ENCODE peak calls at places on chromosome 17, in five cellular contexts. D is BJ, O is PC-9, N is aorta, J is H7. Y is an unnamed sample. For H3K27me3, the result is how much of the 10 kb centered on the place peaks cover.

GRCh38 chr17:50908860-50909764 is 43.0 kb upstream of the TOB1 start:
- DNase-seq in D (no peak), J (peak), N (peak), O (no peak), Y (peak)

GRCh38 chr17:42774066-42774750 is 959 bp downstream of the VPS25 start:
- DNase-seq in O (peak), N (no peak), D (no peak), J (no peak), Y (no peak)

GRCh38 chr17:63601439-63602371 is 1.0 kb downstream of the TACO1 start:
- DNase-seq in O (no peak), D (no peak), J (no peak), N (no peak), Y (no peak)

GRCh38 chr17:41334385-41334784 is 16.2 kb downstream of the KRT33A start:
- DNase-seq in O (no peak), J (no peak), N (no peak), D (no peak), Y (no peak)

GRCh38 chr17:60645918-60646523 is 31.6 kb upstream of the BCAS3 start:
- DNase-seq in J (no peak), D (no peak), N (no peak), O (no peak), Y (no peak)

GRCh38 chr17:2393954-2394749 is 6.7 kb downstream of the MNT start:
- DNase-seq in O (no peak), N (no peak), D (no peak), J (peak), Y (peak)

GRCh38 chr17:2700491-2701141 is 10.9 kb downstream of the CLUH start:
- DNase-seq in D (no peak), J (peak), O (no peak), N (peak), Y (no peak)

GRCh38 chr17:72657467-72658317 is 434.8 kb downstream of the SLC39A11 start:
- DNase-seq in O (no peak), D (no peak), N (no peak), J (peak), Y (no peak)

GRCh38 chr17:17019891-17020456 is 22.3 kb upstream of the MPRIP start:
- DNase-seq in J (no peak), O (peak), N (peak), D (no peak), Y (peak)

GRCh38 chr17:19703776-19704371 is 12.5 kb downstream of the SLC47A2 start:
- DNase-seq in O (no peak), D (no peak), N (peak), J (peak), Y (peak)

GRCh38 chr17:46995841-46996571 is 17.0 kb upstream of the RPRML start:
- DNase-seq in N (no peak), J (no peak), O (no peak), D (no peak), Y (no peak)

GRCh38 chr17:82887255-82888164 is 47.7 kb upstream of the ZNF750 start:
- DNase-seq in D (no peak), N (no peak), O (no peak), J (no peak), Y (no peak)

GRCh38 chr17:40326014-40326831 is 17.2 kb downstream of the RARA start:
- DNase-seq in N (peak), O (peak), D (no peak), J (no peak), Y (peak)

GRCh38 chr17:66557193-66557592 is 254.8 kb downstream of the PRKCA start:
- DNase-seq in N (no peak), J (no peak), D (no peak), O (no peak), Y (no peak)

GRCh38 chr17:60743812-60744211 is 66.2 kb downstream of the BCAS3 start:
- DNase-seq in D (peak), O (peak), N (no peak), J (no peak), Y (no peak)

GRCh38 chr17:11511696-11512095 is 86.6 kb upstream of the DNAH9 start:
- DNase-seq in D (no peak), N (no peak), O (no peak), J (no peak), Y (no peak)

GRCh38 chr17:82570282-82570681 is 50.8 kb downstream of the FOXK2 start:
- DNase-seq in D (no peak), O (no peak), J (no peak), N (no peak), Y (no peak)

GRCh38 chr17:78258323-78259229 is 27.1 kb downstream of the TMEM235 start:
- DNase-seq in D (no peak), N (peak), J (peak), O (no peak), Y (peak)

GRCh38 chr17:32875904-32876413 is 965 bp downstream of the MYO1D start:
- DNase-seq in J (no peak), D (no peak), N (no peak), O (no peak), Y (no peak)

GRCh38 chr17:28145348-28145747 is 102.9 kb downstream of the NLK start:
- DNase-seq in O (no peak), J (no peak), D (peak), N (no peak), Y (no peak)

GRCh38 chr17:6577686-6578263 is 21.4 kb upstream of the PITPNM3 start:
- DNase-seq in J (peak), O (no peak), N (no peak), D (no peak), Y (no peak)

GRCh38 chr17:7929158-7930029 is at the start of gene KCNAB3:
- DNase-seq in N (no peak), J (peak), D (no peak), O (no peak), Y (no peak)

GRCh38 chr17:56699186-56699895 is 105.8 kb downstream of the NOG start:
- DNase-seq in O (peak), D (peak), N (peak), J (peak), Y (peak)

GRCh38 chr17:5973410-5973809 is 96.8 kb upstream of the WSCD1 start:
- DNase-seq in N (no peak), O (no peak), D (no peak), J (no peak), Y (no peak)

GRCh38 chr17:18016426-18016825 is 22.5 kb downstream of the ATPAF2 start:
- DNase-seq in N (no peak), O (no peak), D (no peak), J (no peak), Y (no peak)

GRCh38 chr17:82985973-82986372 is 93.4 kb upstream of the METRNL start:
- DNase-seq in D (no peak), J (peak), O (no peak), N (no peak), Y (no peak)

GRCh38 chr17:68176770-68177169 is 71.1 kb upstream of the AMZ2 start:
- DNase-seq in N (no peak), D (no peak), O (no peak), J (no peak), Y (no peak)
- H3K27me3 ChIP-seq in N (under half), D (under half), O (under half), J (under half), Y (under half)

DNA sequence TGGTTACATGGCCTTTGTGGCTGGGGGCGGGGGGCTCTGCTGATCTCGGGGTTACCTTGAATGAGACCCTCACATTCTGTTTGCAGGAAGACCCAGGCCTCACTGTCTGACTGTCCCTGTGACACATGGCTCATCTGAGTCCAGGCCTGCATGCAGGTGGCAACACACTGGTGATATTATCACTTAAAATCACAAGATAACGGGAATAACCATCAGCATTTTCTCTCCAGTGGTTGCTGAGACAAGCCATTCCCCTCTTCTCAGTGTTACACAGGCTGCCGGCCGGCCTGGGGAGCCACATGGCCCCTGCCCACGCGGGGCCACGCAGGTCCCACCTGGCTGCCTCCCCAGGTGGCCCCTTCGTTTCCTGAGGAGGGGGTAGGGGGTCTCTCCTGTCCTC is 197.6 kb downstream of the ENGASE start:
- DNase-seq in N (no peak), O (no peak), D (no peak), J (no peak), Y (no peak)
- H3K27me3 ChIP-seq in N (under half), O (half or more), D (under half), J (under half), Y (half or more)

DNA sequence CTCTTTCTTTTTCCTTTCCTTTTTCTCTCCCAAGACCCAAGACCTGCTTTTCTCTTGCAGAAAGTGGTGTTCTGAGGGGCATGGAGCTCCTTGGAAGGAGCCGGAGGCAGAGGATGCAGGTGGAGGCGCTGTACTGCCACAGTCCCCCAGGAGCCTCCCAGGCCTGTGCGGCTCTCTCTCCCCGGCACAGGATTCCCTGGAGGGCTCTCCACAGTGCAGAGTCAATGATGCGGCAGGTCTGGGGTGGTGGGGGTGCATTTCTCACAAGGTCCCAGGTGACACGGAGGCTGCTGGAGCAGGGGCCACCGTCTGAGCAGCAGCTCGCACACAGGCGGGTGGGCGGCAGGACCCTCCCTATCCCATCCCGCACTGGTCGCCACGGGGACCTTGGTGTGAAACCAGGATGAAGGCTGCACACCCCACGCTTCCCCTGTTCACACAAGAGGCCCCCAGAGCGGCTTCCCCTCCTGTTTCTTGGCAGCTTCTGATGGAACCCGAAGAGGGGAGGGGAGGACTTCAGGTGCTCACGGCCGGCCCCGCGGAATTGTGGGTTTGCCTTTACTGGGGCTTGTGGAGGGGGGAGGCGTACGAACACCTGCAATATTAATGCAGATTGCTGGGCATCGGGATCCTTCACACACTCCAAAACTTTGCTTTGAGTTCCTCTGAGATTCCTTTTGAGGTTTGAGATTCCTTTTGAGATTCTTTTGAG is 186.9 kb downstream of the ENGASE start:
- DNase-seq in O (no peak), J (no peak), N (no peak), D (no peak), Y (no peak)
- H3K27me3 ChIP-seq in O (half or more), J (under half), N (under half), D (under half), Y (under half)

GRCh38 chr17:58156839-58157803 is 8.9 kb downstream of the OR4D1 start:
- DNase-seq in J (peak), O (no peak), D (no peak), N (peak), Y (peak)

GRCh38 chr17:58153046-58153445 is 4.9 kb downstream of the OR4D1 start:
- DNase-seq in J (no peak), N (no peak), D (no peak), O (no peak), Y (no peak)

GRCh38 chr17:58161566-58161965 is 5.2 kb upstream of the OR4D2 start:
- DNase-seq in J (no peak), N (no peak), D (no peak), O (no peak), Y (no peak)

GRCh38 chr17:58158181-58158580 is 8.6 kb upstream of the OR4D2 start:
- DNase-seq in J (no peak), D (no peak), N (no peak), O (no peak), Y (no peak)
- H3K27me3 ChIP-seq in J (under half), D (under half), N (under half), O (half or more), Y (half or more)

GRCh38 chr17:74856113-74856512 is 3.6 kb downstream of the GRIN2C start:
- DNase-seq in O (no peak), J (no peak), D (no peak), N (no peak), Y (no peak)
- H3K27me3 ChIP-seq in O (half or more), J (half or more), D (half or more), N (under half), Y (half or more)

GRCh38 chr17:178292-179065 is 3.0 kb downstream of the DOC2B start:
- DNase-seq in D (no peak), N (no peak), J (no peak), O (no peak), Y (peak)

GRCh38 chr17:180380-181212 is 854 bp downstream of the DOC2B start:
- DNase-seq in D (no peak), N (no peak), J (peak), O (no peak), Y (no peak)

GRCh38 chr17:179066-179432 is 2.4 kb downstream of the DOC2B start:
- DNase-seq in D (no peak), J (no peak), O (no peak), N (no peak), Y (peak)

GRCh38 chr17:181213-182163 is at the start of gene DOC2B:
- DNase-seq in O (no peak), N (peak), J (peak), D (no peak), Y (peak)

DNA sequence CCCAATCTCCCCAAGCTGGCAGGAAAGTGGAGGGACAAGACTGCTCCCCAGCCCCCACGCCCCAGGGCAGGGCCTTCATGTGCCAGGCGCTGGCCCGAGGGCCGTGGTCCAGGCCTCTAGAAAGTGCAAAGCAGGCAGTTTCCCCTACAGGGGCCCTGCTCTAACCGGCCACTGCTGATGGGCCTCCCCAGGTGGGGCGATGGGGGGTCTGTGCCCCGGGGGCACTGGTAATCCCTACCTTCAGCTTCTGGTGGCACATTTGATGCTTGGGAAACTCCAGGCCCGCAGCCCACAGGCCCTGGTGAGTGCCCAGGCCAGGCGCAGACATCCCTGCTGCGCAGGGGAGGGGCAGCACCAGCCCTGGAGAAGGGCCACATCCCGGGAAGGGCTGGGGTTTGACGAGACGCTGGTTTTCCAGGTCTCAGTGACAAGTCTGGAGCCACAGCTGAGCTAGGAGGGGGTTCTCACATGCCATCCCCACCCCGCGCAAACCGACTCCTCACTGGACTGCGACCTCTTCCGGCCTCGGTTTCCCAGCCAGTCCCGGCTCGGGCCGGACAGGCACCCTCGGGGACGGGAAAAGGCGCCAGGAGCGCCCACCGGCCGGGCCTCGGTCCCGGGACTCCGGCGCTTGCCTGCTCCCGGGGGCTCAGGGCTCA is 1.6 kb downstream of the DOC2B start:
- DNase-seq in D (no peak), J (peak), O (no peak), N (no peak), Y (no peak)
- H3K27me3 ChIP-seq in D (under half), J (half or more), O (under half), N (under half), Y (half or more)